ENCODE peak calls at places on chromosome 6, in six cellular contexts. G is astrocyte of the cerebellum, B is A549, D is ovary, W is right cardiac atrium, O is HAP-1. T is an unnamed sample.

GRCh38 chr6:139982652-139983051 is 608.2 kb upstream of the CITED2 start:
- DNase-seq in G (peak), B (no peak), D (no peak), W (no peak), O (peak), T (no peak)

GRCh38 chr6:151239603-151240035 is at the start of gene AKAP12:
- DNase-seq in G (no peak), B (no peak), D (peak), W (peak), O (no peak), T (no peak)

GRCh38 chr6:161486326-161486725 is 212.5 kb upstream of the AGPAT4 start:
- DNase-seq in G (peak), B (peak), D (no peak), W (no peak), O (no peak), T (no peak)

GRCh38 chr6:151389640-151390275 is 1.6 kb downstream of the ZBTB2 start:
- DNase-seq in G (no peak), B (peak), D (peak), W (peak), O (peak), T (no peak)

GRCh38 chr6:28399370-28400121 is at the start of gene ZSCAN12:
- DNase-seq in G (peak), B (peak), D (peak), W (peak), O (no peak), T (peak)

GRCh38 chr6:26330835-26331808 is 33.9 kb upstream of the BTN3A2 start:
- DNase-seq in G (no peak), B (no peak), D (no peak), W (no peak), O (peak), T (no peak)

GRCh38 chr6:124057448-124057847 is 253.8 kb downstream of the NKAIN2 start:
- DNase-seq in G (no peak), B (no peak), D (no peak), W (no peak), O (no peak), T (no peak)

GRCh38 chr6:126631343-126631742 is 291.4 kb downstream of the CENPW start:
- DNase-seq in G (no peak), B (no peak), D (no peak), W (no peak), O (no peak), T (no peak)

GRCh38 chr6:62805431-62805830 is 405.8 kb upstream of the FKBP1C start:
- DNase-seq in G (no peak), B (no peak), D (no peak), W (no peak), O (no peak), T (no peak)

GRCh38 chr6:139161817-139162284 is 27.0 kb downstream of the HECA start:
- DNase-seq in G (no peak), B (no peak), D (no peak), W (no peak), O (no peak), T (no peak)

GRCh38 chr6:13953061-13953705 is 28.4 kb downstream of the RNF182 start:
- DNase-seq in G (no peak), B (no peak), D (no peak), W (no peak), O (no peak), T (no peak)

GRCh38 chr6:6319947-6320811 is at the start of gene F13A1:
- DNase-seq in G (no peak), B (no peak), D (no peak), W (peak), O (no peak), T (no peak)

GRCh38 chr6:150876598-150876997 is 11.1 kb downstream of the MTHFD1L start:
- DNase-seq in G (no peak), B (no peak), D (no peak), W (peak), O (no peak), T (no peak)

GRCh38 chr6:126066068-126067048 is 80.0 kb downstream of the TRMT11 start:
- DNase-seq in G (no peak), B (no peak), D (no peak), W (no peak), O (no peak), T (no peak)

GRCh38 chr6:154792761-154793160 is 59.5 kb downstream of the SCAF8 start:
- DNase-seq in G (no peak), B (no peak), D (no peak), W (no peak), O (no peak), T (no peak)

GRCh38 chr6:158938811-158939254 is 61.2 kb downstream of the RSPH3 start:
- DNase-seq in G (no peak), B (peak), D (no peak), W (peak), O (no peak), T (no peak)

DNA sequence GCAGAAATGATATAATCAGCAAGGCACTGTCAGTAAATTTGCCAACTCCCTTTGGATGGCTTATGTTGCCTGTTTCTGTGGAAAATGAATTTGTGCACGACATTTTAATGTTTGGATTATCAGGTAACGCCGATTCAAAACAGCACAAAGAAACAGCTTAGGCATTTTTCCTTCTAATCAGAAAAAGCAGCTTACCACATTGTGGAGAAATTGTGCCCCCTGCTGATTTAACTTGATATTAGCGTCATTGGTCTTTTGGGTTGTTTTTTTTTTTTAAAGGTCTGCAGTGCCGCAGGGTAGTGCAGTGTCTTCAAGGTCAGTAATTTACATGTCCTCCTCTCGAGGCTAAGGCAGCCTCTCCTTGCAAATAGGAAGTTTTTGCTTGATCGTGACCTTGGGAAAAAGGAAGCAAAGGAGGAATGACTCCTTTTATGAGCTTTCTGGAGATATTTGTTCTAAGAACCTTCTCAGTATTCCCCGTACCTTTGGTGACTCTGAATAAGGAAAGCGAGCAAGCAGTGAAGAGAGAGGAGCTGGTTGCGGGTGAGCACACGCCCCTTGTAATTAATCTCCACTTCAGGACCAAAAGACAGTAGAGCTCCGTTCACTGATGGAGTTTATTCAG is 79.1 kb downstream of the ELOVL4 start:
- DNase-seq in G (peak), B (peak), D (no peak), W (no peak), O (peak), T (peak)
- H3K4me3 ChIP-seq in G (no peak), B (peak), D (no peak), W (no peak), O (no peak), T (no peak)

GRCh38 chr6:148509152-148509571 is 166.5 kb downstream of the SASH1 start:
- DNase-seq in G (no peak), B (no peak), D (no peak), W (no peak), O (no peak), T (no peak)
- H3K4me3 ChIP-seq in G (peak), B (no peak), D (peak), W (peak), O (no peak), T (no peak)

GRCh38 chr6:106973841-106974336 is 640 bp downstream of the CD24 start:
- DNase-seq in G (no peak), B (peak), D (no peak), W (no peak), O (peak), T (no peak)
- H3K4me3 ChIP-seq in G (peak), B (peak), D (peak), W (peak), O (peak), T (peak)

GRCh38 chr6:82957171-82957894 is 108.3 kb downstream of the UBE3D start:
- DNase-seq in G (no peak), B (no peak), D (no peak), W (no peak), O (no peak), T (no peak)
- H3K4me3 ChIP-seq in G (no peak), B (no peak), D (no peak), W (no peak), O (no peak), T (no peak)

DNA sequence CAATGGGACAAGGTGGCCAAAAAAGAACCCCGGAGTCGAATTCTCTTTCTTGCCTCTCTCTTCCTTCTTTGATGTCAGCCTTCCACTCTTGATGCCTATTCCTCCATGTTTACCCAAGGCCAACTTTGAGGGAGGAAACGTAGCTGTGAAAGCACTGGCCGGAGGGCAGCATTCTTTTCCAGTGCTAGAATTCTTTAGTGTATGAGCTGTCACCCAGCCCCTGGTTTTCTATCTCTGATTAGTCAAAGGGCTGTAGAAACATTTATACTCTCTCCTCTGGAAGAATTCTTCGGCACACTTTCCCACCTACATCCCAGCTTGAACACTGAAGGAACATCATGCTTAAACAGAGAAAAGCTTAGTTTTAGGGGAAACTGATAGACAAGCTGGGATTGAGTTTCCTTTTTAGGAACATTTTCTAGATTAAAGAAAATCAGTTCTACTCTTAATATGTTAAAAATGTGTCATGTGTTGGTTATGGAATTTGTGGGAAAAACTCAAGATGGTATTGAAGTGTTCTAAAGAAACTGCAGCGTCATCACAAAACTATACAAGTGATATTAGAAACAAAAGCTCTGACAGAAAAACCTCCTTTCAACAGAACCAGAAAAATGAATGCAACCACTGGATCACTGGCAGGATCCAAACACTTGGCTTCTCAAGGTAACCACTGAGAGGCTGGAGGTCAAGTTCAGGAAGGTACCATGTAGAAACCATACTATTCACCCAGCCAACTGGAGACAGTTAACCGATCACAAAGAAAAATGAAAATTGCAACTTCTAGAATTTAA is 20.7 kb upstream of the UTRN start:
- DNase-seq in G (peak), B (peak), D (peak), W (no peak), O (peak), T (no peak)
- H3K4me3 ChIP-seq in G (no peak), B (peak), D (no peak), W (no peak), O (no peak), T (no peak)

DNA sequence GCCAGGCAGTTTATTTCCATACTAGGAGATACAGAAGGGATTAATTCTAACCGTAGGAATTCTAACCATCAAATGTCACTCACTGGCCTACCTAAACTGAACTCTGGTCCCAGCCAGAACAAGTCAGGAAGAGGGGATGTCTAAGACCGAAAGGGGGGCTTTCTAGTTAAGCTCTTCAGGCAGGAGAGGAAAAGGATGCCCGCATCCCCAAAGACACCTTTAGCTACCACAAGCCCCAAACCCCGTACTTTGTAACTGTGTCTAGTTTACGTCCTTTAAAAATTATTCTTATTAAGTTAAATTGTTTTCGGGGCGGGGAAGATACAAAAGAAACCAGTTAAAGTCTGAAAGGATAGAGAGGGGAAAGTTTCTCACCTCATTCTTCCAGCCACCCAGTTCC is 1.2 kb upstream of the ZNF76 start:
- DNase-seq in G (no peak), B (no peak), D (no peak), W (no peak), O (no peak), T (no peak)
- H3K4me3 ChIP-seq in G (peak), B (peak), D (peak), W (peak), O (peak), T (peak)

GRCh38 chr6:157539900-157540752 is 159.1 kb downstream of the ZDHHC14 start:
- DNase-seq in G (no peak), B (no peak), D (no peak), W (no peak), O (no peak), T (no peak)

GRCh38 chr6:157538698-157539097 is 157.7 kb downstream of the ZDHHC14 start:
- DNase-seq in G (no peak), B (no peak), D (no peak), W (no peak), O (no peak), T (no peak)

GRCh38 chr6:157542405-157542943 is 161.5 kb downstream of the ZDHHC14 start:
- DNase-seq in G (no peak), B (no peak), D (no peak), W (no peak), O (no peak), T (no peak)

GRCh38 chr6:157539421-157539822 is 158.4 kb downstream of the ZDHHC14 start:
- DNase-seq in G (no peak), B (no peak), D (no peak), W (no peak), O (no peak), T (no peak)

DNA sequence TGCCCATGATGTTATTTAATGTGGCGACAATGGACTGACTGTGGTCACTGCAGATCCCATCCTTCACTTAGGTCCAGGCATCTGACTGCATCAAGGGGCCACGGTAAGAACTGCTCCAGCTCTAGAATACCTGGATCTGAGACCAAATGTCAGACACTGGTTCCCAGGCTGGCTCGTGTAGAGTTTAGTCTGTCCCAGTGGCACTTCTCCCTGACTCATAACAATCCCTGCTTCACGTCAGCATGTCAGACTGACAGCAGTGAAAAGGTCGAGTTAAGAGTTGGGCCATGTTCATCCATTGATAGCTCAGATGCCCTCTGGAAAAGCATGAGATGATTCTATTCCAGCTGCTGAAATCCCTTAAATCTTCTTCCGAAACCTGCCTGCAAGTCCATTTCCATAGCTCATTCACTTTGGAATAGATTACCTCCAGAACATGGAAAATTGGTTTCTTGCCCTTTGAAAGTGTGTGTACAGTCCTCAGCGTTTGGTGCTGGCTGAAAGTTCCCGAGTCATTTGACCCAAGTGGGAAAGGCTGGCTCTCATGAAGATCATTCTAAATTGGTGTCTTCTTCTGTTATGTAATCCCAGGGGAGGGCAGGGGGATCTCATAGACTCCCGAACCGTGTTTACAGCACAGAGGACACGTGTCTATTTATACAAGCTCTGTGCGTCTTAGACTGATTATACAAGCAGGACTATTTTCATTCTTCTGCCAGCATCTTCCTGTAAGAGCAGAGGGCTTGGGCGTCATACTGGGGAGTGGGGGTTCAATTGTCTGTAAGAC is 160.8 kb downstream of the ZDHHC14 start:
- DNase-seq in G (no peak), B (no peak), D (no peak), W (no peak), O (no peak), T (no peak)
- H3K4me3 ChIP-seq in G (no peak), B (no peak), D (no peak), W (no peak), O (no peak), T (no peak)

DNA sequence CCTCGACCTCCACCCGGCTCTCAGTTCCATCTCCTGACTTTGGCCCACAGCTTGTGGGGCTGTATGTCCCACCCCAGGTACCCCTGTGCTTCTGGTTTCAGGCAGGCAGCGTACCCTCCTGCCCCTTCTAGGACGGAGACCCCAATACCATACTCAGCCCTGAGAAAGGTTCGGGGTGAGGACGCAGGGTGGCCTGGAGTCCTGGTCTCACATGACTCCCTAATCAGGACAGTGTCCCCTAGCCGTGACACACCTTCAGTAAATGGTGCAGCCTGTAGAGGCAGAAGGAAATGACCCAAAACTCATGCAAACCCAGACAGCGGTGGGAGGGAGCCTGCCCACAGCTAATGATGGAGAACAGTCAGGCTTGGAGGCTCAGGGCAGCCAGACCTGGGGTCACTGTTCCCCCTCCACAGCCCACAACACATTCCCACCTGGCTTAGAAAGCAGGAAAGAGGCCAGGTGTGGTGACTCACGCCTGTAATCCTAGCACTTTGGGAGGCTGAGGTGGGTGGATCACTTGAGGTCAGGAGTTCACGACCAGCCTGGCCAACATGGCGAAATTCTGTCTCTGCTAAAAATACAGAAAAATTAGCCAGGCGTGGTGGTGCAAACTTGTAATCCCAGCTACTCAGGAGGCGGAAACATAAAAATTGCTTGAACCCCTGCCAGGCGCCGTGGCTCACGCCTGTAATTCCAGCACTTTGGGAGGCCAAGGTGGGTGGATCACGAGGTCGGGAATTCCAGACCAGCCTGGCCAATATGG is 8.8 kb upstream of the HMGA1 start:
- DNase-seq in G (no peak), B (no peak), D (no peak), W (no peak), O (no peak), T (no peak)
- H3K4me3 ChIP-seq in G (no peak), B (no peak), D (no peak), W (no peak), O (no peak), T (no peak)

DNA sequence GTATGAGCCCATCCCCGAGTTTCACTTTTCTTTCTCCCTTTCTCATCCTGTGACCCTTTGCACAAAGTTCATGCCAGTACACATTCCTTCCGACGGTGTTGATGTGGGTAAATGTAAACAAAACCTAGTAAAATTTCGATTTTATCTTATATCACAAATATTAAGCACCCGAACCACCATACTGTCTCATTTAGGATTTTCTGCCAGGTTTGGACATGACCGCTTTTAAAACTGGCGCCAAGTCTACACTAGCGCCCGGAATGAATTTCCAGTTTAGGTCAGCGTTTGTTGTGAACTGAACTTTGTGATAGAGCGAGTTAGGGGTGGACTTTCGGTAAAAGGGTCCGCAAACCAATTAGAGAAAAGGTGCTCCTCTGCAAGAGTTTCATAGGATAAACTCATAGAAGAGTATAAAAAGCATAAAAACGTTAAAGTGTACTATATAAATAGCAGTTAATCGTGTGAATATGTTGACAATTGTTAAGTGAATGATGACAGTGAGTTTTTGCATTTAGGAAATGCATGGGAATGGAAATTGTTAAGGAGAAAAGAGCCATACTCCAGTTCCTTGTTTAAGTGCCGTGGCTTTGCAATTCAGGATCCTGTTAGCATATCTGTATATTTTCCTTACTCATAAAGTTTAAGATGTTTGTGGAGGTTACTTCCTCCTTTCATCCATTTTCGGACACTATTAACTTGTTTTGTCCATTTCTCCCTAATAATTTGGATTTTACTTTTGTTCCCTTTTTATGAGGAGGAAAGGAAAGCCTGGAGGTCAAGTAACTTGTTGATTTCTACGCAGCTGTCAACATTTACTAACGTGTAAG is 967 bp downstream of the AKAP7 start:
- DNase-seq in G (peak), B (peak), D (peak), W (peak), O (no peak), T (no peak)
- H3K4me3 ChIP-seq in G (peak), B (peak), D (peak), W (peak), O (peak), T (peak)

DNA sequence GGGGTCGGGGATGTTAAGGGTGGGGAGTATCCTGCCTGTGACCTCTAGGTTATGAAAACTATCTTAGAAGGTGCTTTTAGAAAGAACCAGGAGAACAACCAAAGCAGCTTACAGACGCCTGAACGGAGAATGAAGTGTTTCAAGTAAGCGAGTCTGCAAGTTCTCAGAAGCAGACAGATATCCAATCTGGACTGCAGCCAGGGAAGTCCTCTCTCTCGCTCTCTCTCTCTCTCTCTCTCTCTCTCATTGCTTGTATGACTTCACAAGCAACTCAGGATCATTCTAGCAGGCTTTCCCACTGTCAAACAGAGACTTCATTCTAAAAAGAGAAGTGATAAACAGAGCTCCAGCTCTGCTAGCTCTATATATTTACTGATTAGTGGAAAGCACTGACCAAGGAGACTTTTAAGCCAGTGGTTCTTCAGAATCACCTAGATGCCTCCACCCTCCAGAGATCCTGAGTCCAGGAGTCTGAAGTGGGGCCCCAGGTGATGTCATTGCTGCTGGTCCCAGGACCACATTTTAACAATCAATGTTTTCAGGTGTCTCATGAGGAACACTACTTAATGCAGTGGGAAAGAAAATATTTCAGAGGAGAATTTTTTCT is 6.0 kb downstream of the TCF21 start:
- DNase-seq in G (no peak), B (no peak), D (peak), W (no peak), O (no peak), T (no peak)
- H3K4me3 ChIP-seq in G (no peak), B (no peak), D (no peak), W (peak), O (no peak), T (no peak)